ENCODE peak calls at places on chromosome 9, in eight cellular contexts. One of them, this sample, is unnamed.

GRCh38 chr9:34079181-34079580 is 30.5 kb upstream of the UBAP2 start:
- DNase-seq in hippocampal formation: no peak
- DNase-seq in ascending aorta: no peak
- DNase-seq in cerebellum: no peak
- DNase-seq in OCI-LY7: no peak
- DNase-seq in cardiac fibroblast: peak; percentile 59
- DNase-seq in stimulated activated CD4-positive, alpha-beta T cell treated with anti-CD3 and anti-CD28 coated beads, Interleukin-1b, Interleukin-23, amount 100 ng/mL, for 24 hours: no peak
- DNase-seq in NCI-H774: no peak
- DNase-seq in this sample: no peak

GRCh38 chr9:116389546-116390305 is 236.1 kb downstream of the PAPPA start:
- DNase-seq in OCI-LY7: no peak
- DNase-seq in cardiac fibroblast: no peak
- DNase-seq in cerebellum: no peak
- DNase-seq in NCI-H774: no peak
- DNase-seq in stimulated activated CD4-positive, alpha-beta T cell treated with anti-CD3 and anti-CD28 coated beads, Interleukin-1b, Interleukin-23, amount 100 ng/mL, for 24 hours: no peak
- DNase-seq in ascending aorta: no peak
- DNase-seq in hippocampal formation: no peak
- DNase-seq in this sample: no peak

GRCh38 chr9:115207003-115207837 is 89.3 kb upstream of the TNC start:
- DNase-seq in NCI-H774: no peak
- DNase-seq in OCI-LY7: no peak
- DNase-seq in hippocampal formation: no peak
- DNase-seq in cerebellum: no peak
- DNase-seq in ascending aorta: no peak
- DNase-seq in cardiac fibroblast: no peak
- DNase-seq in stimulated activated CD4-positive, alpha-beta T cell treated with anti-CD3 and anti-CD28 coated beads, Interleukin-1b, Interleukin-23, amount 100 ng/mL, for 24 hours: peak; percentile 3
- DNase-seq in this sample: no peak

GRCh38 chr9:101486693-101487442 is 46.8 kb upstream of the RNF20 start:
- DNase-seq in cerebellum: peak; percentile 89
- DNase-seq in ascending aorta: peak; percentile 77
- DNase-seq in NCI-H774: peak; percentile 69
- DNase-seq in cardiac fibroblast: peak; percentile 52
- DNase-seq in OCI-LY7: no peak
- DNase-seq in hippocampal formation: peak; percentile 73
- DNase-seq in stimulated activated CD4-positive, alpha-beta T cell treated with anti-CD3 and anti-CD28 coated beads, Interleukin-1b, Interleukin-23, amount 100 ng/mL, for 24 hours: no peak
- DNase-seq in this sample: peak; percentile 85

GRCh38 chr9:76564300-76564699 is 105.3 kb downstream of the GCNT1 start:
- DNase-seq in NCI-H774: no peak
- DNase-seq in stimulated activated CD4-positive, alpha-beta T cell treated with anti-CD3 and anti-CD28 coated beads, Interleukin-1b, Interleukin-23, amount 100 ng/mL, for 24 hours: no peak
- DNase-seq in cerebellum: no peak
- DNase-seq in hippocampal formation: no peak
- DNase-seq in ascending aorta: no peak
- DNase-seq in cardiac fibroblast: no peak
- DNase-seq in OCI-LY7: no peak
- DNase-seq in this sample: no peak

GRCh38 chr9:100813871-100814270 is 214.7 kb upstream of the PLPPR1 start:
- DNase-seq in cardiac fibroblast: no peak
- DNase-seq in OCI-LY7: no peak
- DNase-seq in hippocampal formation: no peak
- DNase-seq in stimulated activated CD4-positive, alpha-beta T cell treated with anti-CD3 and anti-CD28 coated beads, Interleukin-1b, Interleukin-23, amount 100 ng/mL, for 24 hours: no peak
- DNase-seq in NCI-H774: no peak
- DNase-seq in cerebellum: no peak
- DNase-seq in ascending aorta: no peak
- DNase-seq in this sample: no peak

GRCh38 chr9:110815361-110815760 is 146.8 kb downstream of the MUSK start:
- DNase-seq in NCI-H774: no peak
- DNase-seq in OCI-LY7: no peak
- DNase-seq in stimulated activated CD4-positive, alpha-beta T cell treated with anti-CD3 and anti-CD28 coated beads, Interleukin-1b, Interleukin-23, amount 100 ng/mL, for 24 hours: no peak
- DNase-seq in cardiac fibroblast: no peak
- DNase-seq in cerebellum: no peak
- DNase-seq in ascending aorta: no peak
- DNase-seq in hippocampal formation: no peak
- DNase-seq in this sample: no peak

GRCh38 chr9:15469862-15470261 is 40.9 kb downstream of the PSIP1 start:
- DNase-seq in hippocampal formation: no peak
- DNase-seq in cerebellum: no peak
- DNase-seq in stimulated activated CD4-positive, alpha-beta T cell treated with anti-CD3 and anti-CD28 coated beads, Interleukin-1b, Interleukin-23, amount 100 ng/mL, for 24 hours: no peak
- DNase-seq in NCI-H774: no peak
- DNase-seq in ascending aorta: no peak
- DNase-seq in cardiac fibroblast: peak; percentile 10
- DNase-seq in OCI-LY7: no peak
- DNase-seq in this sample: no peak

GRCh38 chr9:26054600-26055516 is 376.6 kb upstream of the TUSC1 start:
- DNase-seq in cardiac fibroblast: peak; percentile 3
- DNase-seq in cerebellum: no peak
- DNase-seq in stimulated activated CD4-positive, alpha-beta T cell treated with anti-CD3 and anti-CD28 coated beads, Interleukin-1b, Interleukin-23, amount 100 ng/mL, for 24 hours: no peak
- DNase-seq in NCI-H774: no peak
- DNase-seq in ascending aorta: no peak
- DNase-seq in hippocampal formation: no peak
- DNase-seq in OCI-LY7: no peak
- DNase-seq in this sample: no peak

GRCh38 chr9:137390553-137391410 is 32.2 kb downstream of the EXD3 start:
- DNase-seq in stimulated activated CD4-positive, alpha-beta T cell treated with anti-CD3 and anti-CD28 coated beads, Interleukin-1b, Interleukin-23, amount 100 ng/mL, for 24 hours: no peak
- DNase-seq in cardiac fibroblast: no peak
- DNase-seq in cerebellum: no peak
- DNase-seq in NCI-H774: no peak
- DNase-seq in OCI-LY7: no peak
- DNase-seq in ascending aorta: no peak
- DNase-seq in hippocampal formation: no peak
- DNase-seq in this sample: no peak

GRCh38 chr9:38008168-38009034 is 60.6 kb downstream of the SHB start:
- DNase-seq in hippocampal formation: no peak
- DNase-seq in OCI-LY7: peak; percentile 7
- DNase-seq in NCI-H774: no peak
- DNase-seq in cardiac fibroblast: peak; percentile 94
- DNase-seq in stimulated activated CD4-positive, alpha-beta T cell treated with anti-CD3 and anti-CD28 coated beads, Interleukin-1b, Interleukin-23, amount 100 ng/mL, for 24 hours: peak; percentile 54
- DNase-seq in ascending aorta: peak; percentile 73
- DNase-seq in cerebellum: no peak
- DNase-seq in this sample: no peak

GRCh38 chr9:650362-650761 is 191.1 kb upstream of the DMRT1 start:
- DNase-seq in cardiac fibroblast: no peak
- DNase-seq in OCI-LY7: peak; percentile 81
- DNase-seq in cerebellum: no peak
- DNase-seq in stimulated activated CD4-positive, alpha-beta T cell treated with anti-CD3 and anti-CD28 coated beads, Interleukin-1b, Interleukin-23, amount 100 ng/mL, for 24 hours: no peak
- DNase-seq in NCI-H774: no peak
- DNase-seq in ascending aorta: peak; percentile 72
- DNase-seq in hippocampal formation: no peak
- DNase-seq in this sample: no peak

GRCh38 chr9:91419222-91420191 is 4.1 kb downstream of the NFIL3 start:
- DNase-seq in stimulated activated CD4-positive, alpha-beta T cell treated with anti-CD3 and anti-CD28 coated beads, Interleukin-1b, Interleukin-23, amount 100 ng/mL, for 24 hours: peak; percentile 33
- DNase-seq in NCI-H774: no peak
- DNase-seq in OCI-LY7: no peak
- DNase-seq in hippocampal formation: no peak
- DNase-seq in cardiac fibroblast: peak; percentile 98
- DNase-seq in ascending aorta: peak; percentile 88
- DNase-seq in cerebellum: no peak
- DNase-seq in this sample: no peak

GRCh38 chr9:97555164-97555563 is 53.7 kb downstream of the TMOD1 start:
- DNase-seq in ascending aorta: peak; percentile 92
- DNase-seq in OCI-LY7: no peak
- DNase-seq in NCI-H774: no peak
- DNase-seq in cerebellum: no peak
- DNase-seq in cardiac fibroblast: peak; percentile 46
- DNase-seq in stimulated activated CD4-positive, alpha-beta T cell treated with anti-CD3 and anti-CD28 coated beads, Interleukin-1b, Interleukin-23, amount 100 ng/mL, for 24 hours: no peak
- DNase-seq in hippocampal formation: no peak
- DNase-seq in this sample: no peak

GRCh38 chr9:86287013-86287412 is 4.7 kb upstream of the ISCA1 start:
- DNase-seq in ascending aorta: no peak
- DNase-seq in stimulated activated CD4-positive, alpha-beta T cell treated with anti-CD3 and anti-CD28 coated beads, Interleukin-1b, Interleukin-23, amount 100 ng/mL, for 24 hours: peak; percentile 3
- DNase-seq in OCI-LY7: peak; percentile 78
- DNase-seq in hippocampal formation: no peak
- DNase-seq in cardiac fibroblast: peak; percentile 63
- DNase-seq in NCI-H774: no peak
- DNase-seq in cerebellum: no peak
- DNase-seq in this sample: peak; percentile 62

GRCh38 chr9:93223241-93224180 is 39.6 kb downstream of the WNK2 start:
- DNase-seq in cerebellum: no peak
- DNase-seq in ascending aorta: no peak
- DNase-seq in cardiac fibroblast: peak; percentile 68
- DNase-seq in NCI-H774: peak; percentile 19
- DNase-seq in stimulated activated CD4-positive, alpha-beta T cell treated with anti-CD3 and anti-CD28 coated beads, Interleukin-1b, Interleukin-23, amount 100 ng/mL, for 24 hours: no peak
- DNase-seq in hippocampal formation: no peak
- DNase-seq in OCI-LY7: no peak
- DNase-seq in this sample: peak; percentile 39

This sample was measured in BE2C.